ENCODE peak calls at places on chromosomes 5 and 9, in five cellular contexts. O, P, N, U and F are unnamed samples.

GRCh38 chr5:110402562-110402961 is 323.9 kb downstream of the TMEM232 start:
- DNase-seq in O (no peak), P (no peak), N (no peak), U (no peak), F (no peak)

GRCh38 chr5:122313001-122313402 is 965 bp downstream of the SNCAIP start:
- DNase-seq in N (peak), P (no peak), U (no peak), O (peak), F (peak)

GRCh38 chr5:28855631-28856030 is 1817.2 kb upstream of the CDH9 start:
- DNase-seq in O (no peak), U (no peak), P (peak), N (peak), F (no peak)

GRCh38 chr9:136047775-136048559 is 47.1 kb downstream of the NACC2 start:
- DNase-seq in O (no peak), N (no peak), P (no peak), U (no peak), F (no peak)

GRCh38 chr9:121359358-121360294 is 10.4 kb downstream of the STOM start:
- DNase-seq in U (no peak), O (peak), N (peak), P (no peak), F (peak)

GRCh38 chr9:14031015-14031414 is 282.9 kb downstream of the NFIB start:
- DNase-seq in P (no peak), N (peak), U (no peak), O (peak), F (peak)

GRCh38 chr5:129853588-129853987 is 50.7 kb upstream of the CHSY3 start:
- DNase-seq in N (no peak), O (no peak), P (no peak), U (no peak), F (no peak)

GRCh38 chr9:15146121-15146820 is 160.7 kb downstream of the TTC39B start:
- DNase-seq in U (no peak), O (no peak), P (no peak), N (no peak), F (no peak)

GRCh38 chr9:130433168-130433946 is 11.4 kb upstream of the ASS1 start:
- DNase-seq in U (peak), P (peak), N (peak), O (peak), F (no peak)

GRCh38 chr9:103104101-103104500 is 109.0 kb downstream of the CYLC2 start:
- DNase-seq in N (no peak), P (no peak), O (no peak), U (no peak), F (no peak)

GRCh38 chr5:137932800-137933199 is 43.5 kb downstream of the PKD2L2 start:
- DNase-seq in O (peak), P (no peak), N (peak), U (no peak), F (no peak)

GRCh38 chr9:90546200-90546599 is 96.4 kb downstream of the DIRAS2 start:
- DNase-seq in N (peak), U (no peak), P (peak), O (peak), F (peak)

GRCh38 chr9:137017791-137018497 is 10.1 kb downstream of the ABCA2 start:
- DNase-seq in P (no peak), N (no peak), U (no peak), O (no peak), F (no peak)

GRCh38 chr5:154850255-154851062 is at the start of gene FAXDC2:
- DNase-seq in P (peak), U (no peak), O (peak), N (peak), F (peak)

GRCh38 chr5:53095931-53096525 is 13.5 kb downstream of the MOCS2 start:
- DNase-seq in N (peak), U (peak), P (peak), O (peak), F (peak)

GRCh38 chr5:61275841-61276240 is 56.2 kb upstream of the ZSWIM6 start:
- DNase-seq in O (peak), P (peak), N (peak), U (no peak), F (peak)

GRCh38 chr9:98288876-98289275 is 33.4 kb upstream of the TBC1D2 start:
- DNase-seq in O (no peak), U (no peak), N (no peak), P (no peak), F (no peak)

GRCh38 chr9:128136816-128137793 is 9.6 kb upstream of the PTGES2 start:
- DNase-seq in O (peak), U (no peak), N (peak), P (peak), F (peak)

GRCh38 chr9:79592736-79593493 is 21.1 kb downstream of the TLE4 start:
- DNase-seq in N (no peak), O (no peak), P (peak), U (no peak), F (no peak)

GRCh38 chr9:135664801-135665794 is 2.0 kb downstream of the LCN9 start:
- DNase-seq in P (no peak), U (no peak), O (no peak), N (no peak), F (no peak)

GRCh38 chr5:87300744-87301143 is 33.1 kb downstream of the RASA1 start:
- DNase-seq in O (peak), P (peak), U (peak), N (peak), F (peak)

GRCh38 chr5:107218457-107219193 is 452.1 kb downstream of the EFNA5 start:
- DNase-seq in N (peak), O (peak), U (no peak), P (peak), F (peak)

GRCh38 chr9:115400801-115401200 is 282.8 kb upstream of the TNC start:
- DNase-seq in P (no peak), N (peak), U (no peak), O (no peak), F (peak)

GRCh38 chr5:158769079-158769478 is 330.6 kb downstream of the EBF1 start:
- DNase-seq in N (no peak), O (no peak), U (no peak), P (no peak), F (no peak)

GRCh38 chr5:138360941-138361452 is 8.5 kb downstream of the KDM3B start:
- DNase-seq in P (no peak), U (no peak), N (no peak), O (no peak), F (no peak)

GRCh38 chr9:4306066-4306787 is 6.4 kb upstream of the GLIS3 start:
- DNase-seq in U (no peak), O (peak), N (peak), P (peak), F (peak)

GRCh38 chr5:132293992-132294727 is at the start of gene SLC22A4:
- DNase-seq in P (peak), N (peak), O (peak), U (peak), F (peak)
- TF ChIP-seq CTCF in P (no peak), N (no peak), O (no peak), U (no peak), F (no peak)

GRCh38 chr5:126355940-126356339 is 67.3 kb upstream of the GRAMD2B start:
- DNase-seq in N (no peak), U (no peak), O (no peak), P (no peak), F (no peak)
- H3K4me3 ChIP-seq in N (no peak), U (no peak), O (no peak), P (no peak), F (no peak)

GRCh38 chr5:111857633-111858032 is 100.6 kb upstream of the NREP start:
- DNase-seq in N (peak), P (no peak), O (peak), U (no peak), F (no peak)
- TF ChIP-seq CTCF in N (peak), P (peak), O (peak), U (no peak), F (no peak)

GRCh38 chr5:73382412-73382795 is 66.2 kb downstream of the FOXD1 start:
- DNase-seq in N (no peak), U (no peak), P (no peak), O (no peak), F (no peak)
- H3K4me3 ChIP-seq in N (no peak), U (no peak), P (no peak), O (no peak), F (no peak)

GRCh38 chr5:16178745-16179372 is 732 bp downstream of the MARCHF11 start:
- DNase-seq in O (peak), N (peak), P (peak), U (no peak), F (peak)
- TF ChIP-seq CTCF in O (no peak), N (no peak), P (no peak), U (no peak), F (no peak)

DNA sequence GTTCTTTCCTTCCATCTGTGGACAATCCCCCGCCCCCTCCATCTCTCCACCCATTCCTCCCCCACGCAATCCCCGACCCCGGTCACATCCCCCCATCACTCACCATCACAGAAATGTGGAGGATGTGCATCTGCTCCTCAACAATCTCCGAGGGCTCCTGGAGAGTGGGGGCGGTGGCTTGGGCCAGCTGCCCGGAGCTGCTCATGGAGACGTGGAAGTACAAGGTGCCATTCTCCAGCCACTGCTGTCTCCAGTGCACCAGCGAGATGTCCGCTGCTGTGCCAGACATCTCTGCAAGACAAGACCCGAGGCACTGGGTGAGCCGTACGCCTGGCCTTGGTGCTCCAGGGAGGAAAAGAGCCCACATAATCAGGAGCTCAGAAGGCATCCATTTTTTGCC is 123.6 kb downstream of the ASTN2 start:
- DNase-seq in U (no peak), O (no peak), P (no peak), N (no peak), F (no peak)
- H3K4me3 ChIP-seq in U (no peak), O (no peak), P (no peak), N (no peak), F (no peak)